ENCODE peak calls at places on chromosome 11, in four cellular contexts. K, Q, U and T are unnamed samples.
A peak's percentile ranks its signal among the peaks of the same experiment; 100 is the strongest.

GRCh38 chr11:94732617-94733292 is 35.4 kb upstream of the AMOTL1 start:
- DNase-seq in K (peak; percentile 87), Q (no peak), U (no peak), T (no peak)

GRCh38 chr11:117912497-117912896 is 16.7 kb downstream of the TMPRSS13 start:
- DNase-seq in K (no peak), Q (no peak), U (peak; percentile 13), T (no peak)

GRCh38 chr11:33125025-33125424 is 36.3 kb downstream of the CSTF3 start:
- DNase-seq in K (no peak), Q (no peak), U (no peak), T (no peak)

GRCh38 chr11:126925321-126926093 is 75.1 kb downstream of the KIRREL3 start:
- DNase-seq in K (peak; percentile 79), Q (no peak), U (peak; percentile 18), T (no peak)

GRCh38 chr11:101915811-101916291 is 471 bp downstream of the ANGPTL5 start:
- DNase-seq in K (peak; percentile 36), Q (no peak), U (no peak), T (peak; percentile 62)

GRCh38 chr11:130740819-130741218 is 175.5 kb downstream of the SNX19 start:
- DNase-seq in K (peak; percentile 33), Q (no peak), U (no peak), T (no peak)

GRCh38 chr11:63445720-63446119 is 45.2 kb downstream of the PLAAT5 start:
- DNase-seq in K (peak; percentile 42), Q (no peak), U (no peak), T (no peak)

GRCh38 chr11:104332110-104332509 is 168.2 kb upstream of the PDGFD start:
- DNase-seq in K (no peak), Q (peak; percentile 80), U (peak; percentile 74), T (peak; percentile 76)

GRCh38 chr11:45685976-45686375 is 20.6 kb upstream of the CHST1 start:
- DNase-seq in K (no peak), Q (no peak), U (no peak), T (no peak)

GRCh38 chr11:123111465-123111864 is 49.5 kb upstream of the HSPA8 start:
- DNase-seq in K (peak; percentile 65), Q (no peak), U (no peak), T (peak; percentile 71)

GRCh38 chr11:20397281-20397680 is 9.8 kb downstream of the PRMT3 start:
- DNase-seq in K (peak; percentile 57), Q (no peak), U (no peak), T (peak; percentile 66)

GRCh38 chr11:125262825-125263218 is 98.3 kb downstream of the PKNOX2 start:
- DNase-seq in K (peak; percentile 47), Q (peak; percentile 68), U (peak; percentile 52), T (peak; percentile 77)

GRCh38 chr11:7830740-7831139 is 34.0 kb upstream of the OR5P2 start:
- DNase-seq in K (no peak), Q (no peak), U (no peak), T (no peak)

GRCh38 chr11:35029979-35030378 is 109.0 kb upstream of the CD44 start:
- DNase-seq in K (peak; percentile 84), Q (no peak), U (no peak), T (peak; percentile 66)

DNA sequence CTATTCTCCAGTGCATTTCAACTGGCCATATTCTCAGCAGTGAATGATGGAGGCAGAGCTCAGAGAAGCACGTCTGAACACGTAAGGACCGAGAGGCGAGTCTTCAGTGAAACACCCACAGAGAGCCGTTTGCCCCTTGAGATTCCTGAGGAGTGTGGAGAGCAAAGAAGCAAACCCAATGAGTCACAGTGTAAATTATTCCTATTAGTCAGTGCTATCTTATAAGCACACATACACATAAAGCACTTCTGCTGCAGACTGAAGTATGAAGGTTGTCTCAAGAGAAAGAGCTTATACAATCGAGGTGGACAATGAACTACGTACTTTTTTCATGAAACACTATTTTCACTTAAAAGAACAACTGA is 37.4 kb downstream of the GALNT18 start:
- DNase-seq in K (peak; percentile 97), Q (peak; percentile 3), U (peak; percentile 5), T (no peak)
- H4K5ac ChIP-seq in K (no peak overlapping the region), Q (no peak overlapping the region), U (no peak overlapping the region), T (no peak overlapping the region)

GRCh38 chr11:26743622-26744021 is 21.8 kb upstream of the SLC5A12 start:
- DNase-seq in K (no peak), Q (no peak), U (no peak), T (no peak)
- H4K5ac ChIP-seq in K (no peak overlapping the region), Q (no peak overlapping the region), U (no peak overlapping the region), T (no peak overlapping the region)

GRCh38 chr11:64637346-64638016 is 46.5 kb downstream of the SLC22A12 start:
- DNase-seq in K (no peak), Q (no peak), U (no peak), T (peak; percentile 42)

GRCh38 chr11:64641596-64642417 is 50.8 kb downstream of the SLC22A12 start:
- DNase-seq in K (no peak), Q (no peak), U (no peak), T (no peak)

GRCh38 chr11:64638829-64639228 is 47.8 kb downstream of the SLC22A12 start:
- DNase-seq in K (no peak), Q (no peak), U (no peak), T (no peak)

GRCh38 chr11:64639885-64640284 is 48.9 kb downstream of the SLC22A12 start:
- DNase-seq in K (no peak), Q (no peak), U (no peak), T (no peak)

DNA sequence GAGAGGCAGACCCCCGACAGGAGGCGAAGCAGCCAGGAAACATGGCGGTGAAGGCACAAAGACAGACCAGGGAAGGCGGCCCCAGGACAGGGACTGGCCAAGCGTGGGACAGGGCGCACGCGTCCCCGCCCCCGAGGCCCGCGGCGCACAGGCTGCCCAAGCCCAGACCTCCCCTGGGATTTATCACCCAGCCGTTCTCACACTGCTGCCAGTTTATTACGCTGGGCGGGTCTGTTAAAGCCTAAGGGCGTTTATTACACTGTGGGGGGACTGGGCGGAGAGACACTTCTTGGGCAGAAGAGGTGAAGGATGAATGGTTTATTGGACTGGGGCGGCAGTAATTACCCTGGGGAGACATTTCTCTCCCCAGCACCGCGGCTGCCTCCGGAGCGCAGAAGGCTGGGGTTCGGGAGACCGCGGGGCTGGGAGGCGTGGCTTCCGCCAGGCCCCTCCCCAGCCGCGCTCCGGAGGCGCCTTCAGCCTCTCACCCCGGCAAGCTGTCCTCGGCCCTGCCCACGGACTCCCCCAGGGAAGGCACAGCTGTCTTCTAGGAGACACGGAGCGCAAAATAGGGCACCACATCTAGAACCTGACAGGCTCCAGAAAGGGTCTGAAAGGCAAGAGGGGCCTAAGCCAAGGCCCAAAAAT is 47.1 kb downstream of the SLC22A12 start:
- DNase-seq in K (no peak), Q (peak; percentile 75), U (peak; percentile 59), T (peak; percentile 56)
- H4K5ac ChIP-seq in K (no peak overlapping the region), Q (no peak overlapping the region), U (no peak overlapping the region), T (no peak overlapping the region)

GRCh38 chr11:11746454-11746853 is 95.3 kb upstream of the USP47 start:
- DNase-seq in K (no peak), Q (no peak), U (no peak), T (no peak)
- H4K5ac ChIP-seq in K (no peak overlapping the region), Q (no peak overlapping the region), U (no peak overlapping the region), T (no peak overlapping the region)

GRCh38 chr11:41413843-41414242 is 45.6 kb downstream of the LRRC4C start:
- DNase-seq in K (no peak), Q (no peak), U (no peak), T (no peak)

DNA sequence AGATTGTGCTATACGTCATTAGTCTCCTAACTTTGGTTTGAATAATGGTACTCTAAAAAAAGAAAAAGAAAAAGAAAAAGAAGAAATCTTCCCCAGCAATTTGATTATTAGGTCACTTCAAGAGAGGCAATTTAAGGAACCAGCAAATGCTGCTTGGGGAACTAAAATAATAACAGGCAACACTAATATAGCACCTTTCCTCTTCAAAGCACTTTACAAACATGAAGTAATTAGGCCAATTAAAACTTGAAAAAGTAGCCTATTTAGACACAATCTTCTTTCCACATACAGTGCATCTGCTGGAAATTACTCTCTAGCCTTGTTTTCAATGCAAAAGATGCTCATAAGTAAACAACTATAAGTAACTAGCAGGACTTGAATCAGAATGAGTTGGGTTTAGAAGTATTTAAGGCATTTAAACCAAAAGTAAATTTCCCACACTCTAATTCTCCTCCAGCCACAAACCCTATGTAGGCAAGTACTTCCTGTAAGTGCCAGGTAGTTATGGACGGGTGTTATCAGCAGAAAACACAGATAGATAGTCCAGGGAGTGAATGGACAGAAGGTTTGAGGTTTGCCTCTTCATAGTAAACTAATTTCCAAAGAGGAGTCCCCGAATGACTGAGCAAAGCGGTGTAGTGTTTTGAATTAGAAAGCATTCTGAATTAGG is 44.5 kb downstream of the LRRC4C start:
- DNase-seq in K (no peak), Q (no peak), U (no peak), T (no peak)
- H4K5ac ChIP-seq in K (no peak overlapping the region), Q (no peak overlapping the region), U (no peak overlapping the region), T (no peak overlapping the region)